ENCODE peak calls at places on chromosomes 6 and 20, in four cellular contexts. One of them, this sample, is unnamed.

GRCh38 chr6:41970436-41970846 is 28.8 kb upstream of the CCND3 start:
- DNase-seq in RWPE1: peak; percentile 31
- DNase-seq in EL: peak; percentile 40
- DNase-seq in upper lobe of right lung: peak; percentile 73
- DNase-seq in this sample: no peak

GRCh38 chr20:62356948-62357667 is 10.0 kb downstream of the LAMA5 start:
- DNase-seq in EL: peak; percentile 77
- DNase-seq in upper lobe of right lung: no peak
- DNase-seq in RWPE1: peak; percentile 88
- DNase-seq in this sample: no peak

GRCh38 chr6:56916849-56917551 is 37.9 kb upstream of the BEND6 start:
- DNase-seq in RWPE1: no peak
- DNase-seq in EL: no peak
- DNase-seq in upper lobe of right lung: no peak
- DNase-seq in this sample: no peak

GRCh38 chr6:97040355-97040860 is 115.9 kb downstream of the KLHL32 start:
- DNase-seq in upper lobe of right lung: no peak
- DNase-seq in RWPE1: no peak
- DNase-seq in EL: no peak
- DNase-seq in this sample: peak; percentile 5

GRCh38 chr6:30990422-30991086 is 7.0 kb downstream of the MUC21 start:
- DNase-seq in EL: peak; percentile 50
- DNase-seq in upper lobe of right lung: no peak
- DNase-seq in RWPE1: no peak
- DNase-seq in this sample: no peak

GRCh38 chr6:167285077-167285770 is 5.9 kb upstream of the UNC93A start:
- DNase-seq in RWPE1: no peak
- DNase-seq in upper lobe of right lung: peak; percentile 66
- DNase-seq in EL: no peak
- DNase-seq in this sample: no peak

GRCh38 chr6:3013486-3013885 is 13.8 kb downstream of the NQO2 start:
- DNase-seq in EL: peak; percentile 87
- DNase-seq in RWPE1: peak; percentile 72
- DNase-seq in upper lobe of right lung: no peak
- DNase-seq in this sample: no peak

GRCh38 chr6:143294265-143294664 is 156.2 kb downstream of the ADAT2 start:
- DNase-seq in EL: no peak
- DNase-seq in RWPE1: no peak
- DNase-seq in upper lobe of right lung: no peak
- DNase-seq in this sample: no peak

GRCh38 chr6:49906511-49906910 is 40.2 kb upstream of the CRISP1 start:
- DNase-seq in RWPE1: no peak
- DNase-seq in upper lobe of right lung: no peak
- DNase-seq in EL: no peak
- DNase-seq in this sample: no peak

GRCh38 chr6:80094017-80094416 is 12.5 kb upstream of the BCKDHB start:
- DNase-seq in EL: peak; percentile 17
- DNase-seq in upper lobe of right lung: no peak
- DNase-seq in RWPE1: peak; percentile 31
- DNase-seq in this sample: peak; percentile 7

This sample was measured in NCI-H2029 treated with DMSO at 0.1 percent for 48 hours.